ENCODE peak calls at places on chromosomes 2 and 18, in eight cellular contexts. C is nephron progenitor cell, L is lower lobe of right lung, Z is dorsolateral prefrontal cortex, I is BJ, O is AG04449, W is psoas muscle, K is omental fat pad. J is an unnamed sample.

GRCh38 chr18:48885266-48885950 is 65.4 kb downstream of the SMAD7 start:
- DNase-seq in C (no peak), L (no peak), Z (peak), I (peak), O (no peak), W (no peak), K (no peak), J (no peak)

GRCh38 chr2:214310319-214310718 is 100.5 kb upstream of the VWC2L start:
- DNase-seq in C (no peak), L (no peak), Z (no peak), I (no peak), O (no peak), W (no peak), K (no peak), J (no peak)

GRCh38 chr2:157229572-157229971 is 27.9 kb upstream of the GALNT5 start:
- DNase-seq in C (no peak), L (no peak), Z (no peak), I (peak), O (peak), W (no peak), K (no peak), J (no peak)

GRCh38 chr18:30632058-30632718 is 410.4 kb downstream of the DSC3 start:
- DNase-seq in C (no peak), L (no peak), Z (no peak), I (no peak), O (no peak), W (no peak), K (no peak), J (peak)

GRCh38 chr2:101770672-101771071 is 73.2 kb downstream of the MAP4K4 start:
- DNase-seq in C (no peak), L (no peak), Z (no peak), I (no peak), O (no peak), W (no peak), K (no peak), J (no peak)

GRCh38 chr2:172093416-172094318 is 8.4 kb downstream of the DLX1 start:
- DNase-seq in C (no peak), L (no peak), Z (no peak), I (no peak), O (no peak), W (no peak), K (no peak), J (no peak)

GRCh38 chr2:61416871-61417645 is 53.8 kb downstream of the USP34 start:
- DNase-seq in C (no peak), L (no peak), Z (no peak), I (no peak), O (no peak), W (no peak), K (no peak), J (no peak)

GRCh38 chr18:63878343-63878742 is 9.2 kb upstream of the SERPINB2 start:
- DNase-seq in C (no peak), L (no peak), Z (no peak), I (no peak), O (no peak), W (no peak), K (no peak), J (no peak)

GRCh38 chr2:203579131-203579643 is 44.1 kb upstream of the RAPH1 start:
- DNase-seq in C (no peak), L (peak), Z (no peak), I (no peak), O (no peak), W (no peak), K (no peak), J (no peak)

GRCh38 chr2:85743304-85743978 is 10.3 kb upstream of the ATOH8 start:
- DNase-seq in C (no peak), L (no peak), Z (no peak), I (no peak), O (peak), W (no peak), K (no peak), J (no peak)

GRCh38 chr2:186459009-186459408 is 27.1 kb upstream of the ZC3H15 start:
- DNase-seq in C (no peak), L (no peak), Z (no peak), I (no peak), O (no peak), W (no peak), K (no peak), J (no peak)
- TF ChIP-seq CTCF in C (no peak), L (peak), Z (peak), I (no peak), O (no peak), W (peak), K (no peak), J (no peak)

GRCh38 chr2:14494759-14495158 is 137.8 kb upstream of the LRATD1 start:
- DNase-seq in C (no peak), L (no peak), Z (no peak), I (no peak), O (no peak), W (no peak), K (no peak), J (no peak)
- TF ChIP-seq CTCF in C (no peak), L (no peak), Z (no peak), I (no peak), O (no peak), W (no peak), K (no peak), J (no peak)

GRCh38 chr2:205712983-205713531 is 30.8 kb downstream of the NRP2 start:
- DNase-seq in C (no peak), L (no peak), Z (no peak), I (no peak), O (no peak), W (no peak), K (no peak), J (no peak)

GRCh38 chr2:205714058-205714776 is 31.9 kb downstream of the NRP2 start:
- DNase-seq in C (no peak), L (no peak), Z (no peak), I (no peak), O (no peak), W (no peak), K (no peak), J (no peak)

GRCh38 chr2:205714789-205715411 is 32.6 kb downstream of the NRP2 start:
- DNase-seq in C (no peak), L (no peak), Z (no peak), I (no peak), O (no peak), W (no peak), K (no peak), J (no peak)

GRCh38 chr2:205717999-205718398 is 35.7 kb downstream of the NRP2 start:
- DNase-seq in C (no peak), L (no peak), Z (no peak), I (no peak), O (no peak), W (no peak), K (no peak), J (no peak)

DNA sequence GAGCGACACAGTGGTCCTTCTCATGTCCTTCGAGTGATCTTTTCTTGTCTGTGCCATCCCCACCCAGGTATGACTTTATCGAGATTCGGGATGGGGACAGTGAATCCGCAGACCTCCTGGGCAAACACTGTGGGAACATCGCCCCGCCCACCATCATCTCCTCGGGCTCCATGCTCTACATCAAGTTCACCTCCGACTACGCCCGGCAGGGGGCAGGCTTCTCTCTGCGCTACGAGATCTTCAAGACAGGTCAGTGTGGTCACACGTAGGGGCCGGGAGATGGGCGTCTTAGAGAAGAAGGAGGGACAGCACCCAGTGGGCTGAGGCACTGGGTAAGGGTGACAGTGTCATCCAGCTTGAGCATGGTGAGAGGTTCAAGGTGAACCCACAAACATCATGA is 33.8 kb downstream of the NRP2 start:
- DNase-seq in C (no peak), L (no peak), Z (no peak), I (no peak), O (no peak), W (no peak), K (no peak), J (no peak)
- TF ChIP-seq CTCF in C (no peak), L (no peak), Z (no peak), I (peak), O (no peak), W (no peak), K (no peak), J (no peak)

GRCh38 chr2:222452422-222452950 is 28.1 kb downstream of the SGPP2 start:
- DNase-seq in C (no peak), L (no peak), Z (no peak), I (no peak), O (no peak), W (no peak), K (no peak), J (no peak)

GRCh38 chr2:222447144-222447543 is 22.8 kb downstream of the SGPP2 start:
- DNase-seq in C (no peak), L (no peak), Z (no peak), I (no peak), O (no peak), W (no peak), K (no peak), J (no peak)

GRCh38 chr2:222450021-222450420 is 25.7 kb downstream of the SGPP2 start:
- DNase-seq in C (no peak), L (no peak), Z (no peak), I (no peak), O (no peak), W (no peak), K (no peak), J (peak)

GRCh38 chr2:222448806-222449205 is 24.5 kb downstream of the SGPP2 start:
- DNase-seq in C (no peak), L (no peak), Z (no peak), I (peak), O (peak), W (no peak), K (no peak), J (no peak)

GRCh38 chr2:222451270-222451674 is 26.9 kb downstream of the SGPP2 start:
- DNase-seq in C (no peak), L (no peak), Z (no peak), I (no peak), O (no peak), W (no peak), K (no peak), J (peak)
- TF ChIP-seq CTCF in C (no peak), L (no peak), Z (no peak), I (no peak), O (no peak), W (no peak), K (no peak), J (no peak)

DNA sequence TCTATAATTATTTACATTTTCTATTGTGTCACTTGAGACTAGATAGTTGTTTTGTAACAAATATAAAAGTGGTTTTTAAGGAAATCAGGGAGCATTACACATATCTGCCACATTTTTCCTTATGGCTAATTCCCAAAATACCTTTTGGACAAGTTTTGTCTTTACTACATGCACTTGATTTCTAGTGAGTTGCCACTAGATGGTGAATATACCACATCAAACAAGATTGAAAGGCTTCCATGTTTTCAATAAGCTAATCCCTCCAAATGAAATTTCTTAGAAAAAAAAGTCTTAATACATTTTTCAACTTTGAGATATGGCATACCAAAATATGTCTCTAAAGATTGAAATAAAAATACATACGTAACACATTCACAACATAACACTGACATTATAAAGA is 9.1 kb upstream of the HIBCH start:
- DNase-seq in C (no peak), L (no peak), Z (no peak), I (no peak), O (no peak), W (no peak), K (no peak), J (no peak)
- TF ChIP-seq CTCF in C (no peak), L (peak), Z (peak), I (no peak), O (no peak), W (no peak), K (no peak), J (no peak)

DNA sequence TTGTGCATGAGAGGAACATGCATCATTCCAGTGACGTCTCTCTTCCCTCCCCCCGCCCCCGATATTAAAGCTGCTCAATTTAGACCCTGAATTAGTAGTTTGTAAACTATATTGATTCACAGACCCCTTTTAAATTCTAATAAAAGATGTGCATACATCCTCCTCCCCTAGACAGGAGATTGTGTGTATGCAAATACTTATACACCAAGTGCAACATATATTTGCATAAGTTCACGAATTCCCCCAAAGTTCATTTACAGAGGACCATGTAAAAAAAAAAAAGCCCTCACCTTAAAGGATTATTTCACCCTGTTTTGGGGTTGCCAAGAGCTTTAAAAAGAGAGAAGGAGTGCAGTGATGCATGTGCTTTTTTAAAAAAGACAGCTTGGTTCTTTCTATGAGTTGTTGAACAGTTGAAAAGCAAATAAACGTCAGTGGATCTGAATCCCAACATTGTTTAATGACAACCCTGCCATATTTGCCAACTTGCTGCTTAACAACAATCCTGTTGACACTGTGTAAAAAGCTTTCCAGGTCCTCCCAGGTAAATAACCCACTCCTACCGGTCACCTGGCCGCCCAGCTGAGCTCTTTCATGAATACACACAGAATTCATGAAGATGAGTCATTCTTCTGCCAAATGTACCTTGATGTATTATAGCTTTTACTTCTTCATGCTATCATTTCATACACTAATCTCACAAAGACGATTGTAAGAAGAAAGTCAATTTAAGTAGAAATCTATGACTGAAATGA is 211.5 kb downstream of the IKZF2 start:
- DNase-seq in C (no peak), L (peak), Z (no peak), I (no peak), O (no peak), W (no peak), K (no peak), J (no peak)
- TF ChIP-seq CTCF in C (no peak), L (no peak), Z (no peak), I (no peak), O (no peak), W (no peak), K (no peak), J (no peak)

DNA sequence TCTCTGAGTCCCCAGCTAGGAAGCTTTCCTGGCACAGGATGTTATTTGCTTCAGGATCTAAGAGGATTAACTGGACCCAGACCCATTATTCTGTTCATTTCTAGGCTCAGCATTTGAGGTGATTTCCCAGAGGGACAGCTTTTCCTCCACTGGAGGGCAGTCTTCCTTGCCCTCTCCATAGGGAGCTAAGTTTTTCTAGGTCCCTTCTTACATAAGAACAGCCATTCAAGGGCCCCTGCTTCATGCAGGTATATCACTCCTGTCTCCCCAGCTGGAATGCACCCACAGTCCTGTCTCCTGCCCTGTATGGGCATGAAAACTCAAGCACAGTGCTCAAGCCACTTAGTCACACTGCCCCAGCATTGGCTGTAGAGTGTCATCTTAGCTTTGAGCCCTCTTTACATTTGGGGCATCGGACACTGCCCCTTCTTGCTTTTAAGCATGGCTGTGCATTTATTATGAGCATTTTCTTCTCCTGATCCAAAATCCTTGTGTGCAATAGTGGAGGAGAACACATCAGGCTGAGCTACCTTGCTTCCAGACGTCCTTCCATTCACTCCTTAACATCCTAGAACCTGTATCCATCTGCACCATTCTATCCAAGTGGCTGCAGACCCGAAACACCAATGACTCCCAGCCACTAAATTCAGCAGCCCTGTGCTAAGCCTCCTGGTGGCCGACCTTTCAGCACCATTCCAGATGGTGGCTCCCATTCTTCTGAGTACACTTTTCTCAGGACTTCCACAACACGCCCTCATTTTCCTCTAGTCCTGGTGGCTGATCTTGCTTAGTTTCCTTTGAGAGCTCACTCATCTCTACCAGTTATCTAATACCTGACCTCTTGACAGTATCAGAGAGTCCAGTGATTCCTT is 80.0 kb downstream of the COPS8 start:
- DNase-seq in C (no peak), L (no peak), Z (no peak), I (no peak), O (no peak), W (no peak), K (no peak), J (no peak)
- TF ChIP-seq CTCF in C (peak), L (peak), Z (no peak), I (peak), O (peak), W (peak), K (no peak), J (peak)